ENCODE peak calls at places on chromosomes 5 and 9, in four cellular contexts. X is SW 1271, Q is NCI-H345, P is caudate nucleus. E is an unnamed sample.

GRCh38 chr5:162911873-162912272 is 525.5 kb upstream of the CCNG1 start:
- DNase-seq in X (no peak), Q (no peak), P (no peak), E (no peak)

GRCh38 chr9:6566409-6567139 is 79.0 kb downstream of the GLDC start:
- DNase-seq in X (peak; percentile 54), Q (no peak), P (no peak), E (no peak)

GRCh38 chr5:176784218-176785165 is 25.9 kb upstream of the UNC5A start:
- DNase-seq in X (peak; percentile 77), Q (no peak), P (no peak), E (no peak)

GRCh38 chr9:7045361-7045760 is 287.6 kb downstream of the KDM4C start:
- DNase-seq in X (no peak), Q (no peak), P (no peak), E (no peak)

GRCh38 chr5:179612577-179613459 is 10.7 kb downstream of the HNRNPH1 start:
- DNase-seq in X (no peak), Q (no peak), P (no peak), E (no peak)

GRCh38 chr9:129888085-129888808 is 53.0 kb downstream of the USP20 start:
- DNase-seq in X (no peak), Q (no peak), P (no peak), E (peak; percentile 79)

GRCh38 chr9:129568560-129569505 is 52.1 kb downstream of the C9orf50 start:
- DNase-seq in X (no peak), Q (no peak), P (no peak), E (peak; percentile 12)

GRCh38 chr9:125758986-125759811 is 12.0 kb downstream of the PBX3 start:
- DNase-seq in X (no peak), Q (peak; percentile 71), P (no peak), E (no peak)

GRCh38 chr9:97808972-97809371 is 44.1 kb upstream of the FOXE1 start:
- DNase-seq in X (no peak), Q (peak; percentile 13), P (no peak), E (no peak)

GRCh38 chr5:116494784-116495480 is 79.7 kb downstream of the SEMA6A start:
- DNase-seq in X (no peak), Q (peak; percentile 85), P (no peak), E (no peak)

GRCh38 chr5:170660531-170660930 is 123.0 kb upstream of the GABRP start:
- DNase-seq in X (no peak), Q (no peak), P (no peak), E (no peak)

GRCh38 chr5:9707766-9708462 is 77.8 kb upstream of the TAS2R1 start:
- DNase-seq in X (no peak), Q (no peak), P (no peak), E (no peak)

GRCh38 chr5:172235132-172235780 is 41.3 kb downstream of the EFCAB9 start:
- DNase-seq in X (no peak), Q (no peak), P (no peak), E (no peak)

GRCh38 chr5:75656311-75657003 is 45.2 kb downstream of the ANKDD1B start:
- DNase-seq in X (no peak), Q (peak; percentile 74), P (no peak), E (no peak)

GRCh38 chr5:181173420-181174342 is 26.3 kb downstream of the OR2V2 start:
- DNase-seq in X (no peak), Q (no peak), P (no peak), E (no peak)

GRCh38 chr5:148794275-148794674 is 32.1 kb upstream of the ADRB2 start:
- DNase-seq in X (no peak), Q (no peak), P (no peak), E (no peak)

GRCh38 chr5:159510282-159510681 is 180.0 kb upstream of the IL12B start:
- DNase-seq in X (no peak), Q (no peak), P (no peak), E (no peak)

GRCh38 chr5:171954721-171955120 is 51.7 kb downstream of the FBXW11 start:
- DNase-seq in X (no peak), Q (no peak), P (no peak), E (no peak)

GRCh38 chr5:52661903-52662302 is 125.8 kb upstream of the ITGA1 start:
- DNase-seq in X (no peak), Q (no peak), P (no peak), E (no peak)

GRCh38 chr9:96581823-96582598 is 37.6 kb downstream of the CDC14B start:
- DNase-seq in X (no peak), Q (no peak), P (no peak), E (no peak)

GRCh38 chr5:78628260-78629024 is 20.1 kb downstream of the LHFPL2 start:
- DNase-seq in X (no peak), Q (no peak), P (no peak), E (no peak)

GRCh38 chr5:31095796-31096195 is 97.7 kb upstream of the CDH6 start:
- DNase-seq in X (no peak), Q (no peak), P (no peak), E (no peak)

GRCh38 chr5:87156631-87157030 is 111.1 kb upstream of the RASA1 start:
- DNase-seq in X (no peak), Q (no peak), P (no peak), E (no peak)

GRCh38 chr5:114055810-114056476 is 305.9 kb upstream of the KCNN2 start:
- DNase-seq in X (no peak), Q (no peak), P (no peak), E (no peak)

GRCh38 chr5:52709171-52709925 is 78.4 kb upstream of the ITGA1 start:
- DNase-seq in X (no peak), Q (no peak), P (no peak), E (no peak)

GRCh38 chr5:14190194-14191164 is 47.3 kb downstream of the TRIO start:
- DNase-seq in X (peak; percentile 94), Q (no peak), P (no peak), E (no peak)

GRCh38 chr5:37792976-37793328 is 46.9 kb downstream of the GDNF start:
- DNase-seq in X (no peak), Q (no peak), P (no peak), E (no peak)

GRCh38 chr9:16515879-16516289 is 354.6 kb downstream of the BNC2 start:
- DNase-seq in X (no peak), Q (no peak), P (no peak), E (no peak)

GRCh38 chr5:148403344-148403743 is 19.6 kb downstream of the FBXO38 start:
- DNase-seq in X (no peak), Q (no peak), P (no peak), E (no peak)

GRCh38 chr9:85425153-85425611 is 316.6 kb downstream of the AGTPBP1 start:
- DNase-seq in X (peak; percentile 13), Q (peak; percentile 47), P (peak; percentile 45), E (no peak)

GRCh38 chr9:127825319-127826051 is 22.8 kb downstream of the FPGS start:
- DNase-seq in X (no peak), Q (peak; percentile 13), P (no peak), E (no peak)

GRCh38 chr5:142931896-142932686 is 161.9 kb downstream of the ARHGAP26 start:
- DNase-seq in X (no peak), Q (no peak), P (no peak), E (no peak)

GRCh38 chr5:55903121-55903701 is 52.1 kb downstream of the IL31RA start:
- DNase-seq in X (no peak), Q (no peak), P (no peak), E (peak; percentile 7)

GRCh38 chr5:172044631-172045314 is 38.3 kb upstream of the FBXW11 start:
- DNase-seq in X (no peak), Q (no peak), P (no peak), E (no peak)

GRCh38 chr5:77588175-77588574 is 50.3 kb downstream of the OTP start:
- DNase-seq in X (no peak), Q (no peak), P (no peak), E (no peak)